ENCODE peak calls at places on chromosomes 4 and X, in five cellular contexts. C, F, L, J and I are unnamed samples.

GRCh38 chr4:8656711-8657380 is 64.3 kb downstream of the CPZ start:
- DNase-seq in C (no peak), F (no peak), L (peak; percentile 26), J (no peak), I (no peak)

GRCh38 chr4:152258804-152259708 is 276.8 kb downstream of the FBXW7 start:
- DNase-seq in C (peak; percentile 45), F (peak; percentile 73), L (no peak), J (no peak), I (peak; percentile 95)

GRCh38 chr4:91519155-91519554 is 784.6 kb upstream of the GRID2 start:
- DNase-seq in C (no peak), F (no peak), L (no peak), J (no peak), I (no peak)

GRCh38 chr4:1813231-1813630 is 20.1 kb downstream of the FGFR3 start:
- DNase-seq in C (no peak), F (no peak), L (no peak), J (no peak), I (no peak)

GRCh38 chr4:41468122-41468521 is 69.8 kb upstream of the LIMCH1 start:
- DNase-seq in C (no peak), F (no peak), L (no peak), J (no peak), I (no peak)

GRCh38 chrX:68375803-68376202 is 57.5 kb downstream of the OPHN1 start:
- DNase-seq in C (no peak), F (no peak), L (no peak), J (no peak), I (no peak)

GRCh38 chr4:126386512-126386911 is 1071.8 kb downstream of the FAT4 start:
- DNase-seq in C (no peak), F (no peak), L (no peak), J (no peak), I (no peak)

GRCh38 chr4:78922207-78922606 is 17.0 kb downstream of the PAQR3 start:
- DNase-seq in C (peak; percentile 28), F (peak; percentile 20), L (no peak), J (no peak), I (peak; percentile 17)

GRCh38 chr4:4990857-4991540 is 28.3 kb downstream of the CYTL1 start:
- DNase-seq in C (peak; percentile 78), F (peak; percentile 93), L (no peak), J (no peak), I (peak; percentile 22)

GRCh38 chr4:175419120-175419774 is 392.8 kb downstream of the GPM6A start:
- DNase-seq in C (peak; percentile 96), F (peak; percentile 35), L (no peak), J (no peak), I (no peak)

GRCh38 chr4:18227880-18228279 is 206.3 kb upstream of the LCORL start:
- DNase-seq in C (no peak), F (no peak), L (no peak), J (no peak), I (no peak)

GRCh38 chr4:128354205-128354821 is 66.7 kb upstream of the PGRMC2 start:
- DNase-seq in C (peak; percentile 88), F (peak; percentile 79), L (no peak), J (no peak), I (peak; percentile 97)

GRCh38 chrX:132092439-132093065 is 35.3 kb downstream of the FRMD7 start:
- DNase-seq in C (peak; percentile 74), F (peak; percentile 54), L (peak; percentile 87), J (peak; percentile 21), I (peak; percentile 79)

GRCh38 chr4:41844327-41844726 is 90.9 kb upstream of the TMEM33 start:
- DNase-seq in C (no peak), F (no peak), L (no peak), J (no peak), I (no peak)

GRCh38 chrX:108439434-108439883 is at the start of gene COL4A5:
- DNase-seq in C (peak; percentile 92), F (peak; percentile 30), L (peak; percentile 85), J (peak; percentile 73), I (peak; percentile 82)

GRCh38 chrX:120310861-120311631 is at the start of gene TMEM255A:
- DNase-seq in C (peak; percentile 6), F (peak; percentile 2), L (peak; percentile 71), J (peak; percentile 54), I (no peak)

GRCh38 chrX:105822138-105823091 is at the start of gene NRK:
- DNase-seq in C (peak; percentile 31), F (no peak), L (peak; percentile 70), J (peak; percentile 7), I (no peak)

GRCh38 chr4:156169861-156170260 is 216.2 kb upstream of the CTSO start:
- DNase-seq in C (no peak), F (no peak), L (peak; percentile 62), J (no peak), I (no peak)

GRCh38 chr4:113708250-113708649 is 53.3 kb downstream of the CAMK2D start:
- DNase-seq in C (peak; percentile 36), F (no peak), L (no peak), J (no peak), I (no peak)

GRCh38 chr4:38782452-38783108 is at the start of gene TLR10:
- DNase-seq in C (peak; percentile 59), F (peak; percentile 60), L (peak; percentile 66), J (peak; percentile 51), I (peak; percentile 72)

GRCh38 chr4:165088366-165088765 is 24.3 kb downstream of the TMEM192 start:
- DNase-seq in C (no peak), F (no peak), L (no peak), J (no peak), I (no peak)

GRCh38 chr4:47913328-47913727 is 1.1 kb downstream of the NFXL1 start:
- DNase-seq in C (peak; percentile 26), F (peak; percentile 27), L (no peak), J (no peak), I (peak; percentile 14)

GRCh38 chrX:154412468-154412867 is 1.1 kb downstream of the TAFAZZIN start:
- DNase-seq in C (no peak), F (no peak), L (no peak), J (no peak), I (no peak)

GRCh38 chrX:320126-320783 is 1.7 kb upstream of the GTPBP6 start:
- DNase-seq in C (peak; percentile 28), F (no peak), L (no peak), J (no peak), I (peak; percentile 50)

GRCh38 chr4:78552398-78553396 is 1.1 kb downstream of the ANXA3 start:
- DNase-seq in C (no peak), F (no peak), L (peak; percentile 88), J (peak; percentile 4), I (peak; percentile 87)

GRCh38 chr4:20666471-20666870 is 33.8 kb upstream of the PACRGL start:
- DNase-seq in C (no peak), F (no peak), L (no peak), J (no peak), I (no peak)

GRCh38 chr4:127775843-127776242 is 6.3 kb upstream of the HSPA4L start:
- DNase-seq in C (no peak), F (no peak), L (no peak), J (no peak), I (no peak)

GRCh38 chrX:97175147-97175546 is 291.4 kb downstream of the RPA4 start:
- DNase-seq in C (no peak), F (no peak), L (no peak), J (no peak), I (no peak)

GRCh38 chr4:62881210-62881609 is 1528.0 kb downstream of the TECRL start:
- DNase-seq in C (no peak), F (no peak), L (no peak), J (no peak), I (no peak)

GRCh38 chr4:104064650-104065577 is 345.1 kb upstream of the TACR3 start:
- DNase-seq in C (peak; percentile 41), F (peak; percentile 10), L (peak; percentile 81), J (peak; percentile 28), I (peak; percentile 16)

GRCh38 chrX:68867458-68868166 is 38.8 kb downstream of the EFNB1 start:
- DNase-seq in C (no peak), F (no peak), L (peak; percentile 72), J (peak; percentile 35), I (no peak)

GRCh38 chrX:111634823-111635410 is 46.1 kb upstream of the ALG13 start:
- DNase-seq in C (no peak), F (no peak), L (no peak), J (peak; percentile 94), I (no peak)

GRCh38 chrX:44765556-44765955 is 78.3 kb upstream of the DUSP21 start:
- DNase-seq in C (no peak), F (peak; percentile 16), L (no peak), J (no peak), I (peak; percentile 31)

GRCh38 chr4:67754288-67754687 is at the start of gene GNRHR:
- DNase-seq in C (no peak), F (no peak), L (no peak), J (no peak), I (no peak)

GRCh38 chrX:84044051-84044450 is 143.9 kb downstream of the RPS6KA6 start:
- DNase-seq in C (no peak), F (no peak), L (peak; percentile 60), J (no peak), I (no peak)

GRCh38 chrX:118975831-118976598 is 1.6 kb downstream of the LONRF3 start:
- DNase-seq in C (peak; percentile 19), F (peak; percentile 39), L (peak; percentile 69), J (peak; percentile 16), I (peak; percentile 41)

GRCh38 chr4:183436417-183436816 is 8.0 kb upstream of the CDKN2AIP start:
- DNase-seq in C (no peak), F (no peak), L (peak; percentile 75), J (no peak), I (no peak)

GRCh38 chr4:27910227-27910626 is 1049.6 kb downstream of the STIM2 start:
- DNase-seq in C (no peak), F (no peak), L (no peak), J (no peak), I (peak; percentile 0)

GRCh38 chr4:127140306-127140705 is 492.5 kb upstream of the INTU start:
- DNase-seq in C (peak; percentile 46), F (peak; percentile 12), L (no peak), J (no peak), I (no peak)